ENCODE peak calls at places on chromosomes 2 and 18, in eight cellular contexts. C is kidney, K is psoas muscle, Z is osteocyte, T is HCT116, P is IMR-90, W is right lobe of liver, H is activated B cell treated with CpG ODN at 0.5 μM for 24 hours. Y is an unnamed sample.

GRCh38 chr2:220787251-220787650 is 784.9 kb downstream of the EPHA4 start:
- DNase-seq in C (no peak), K (no peak), Z (no peak), T (no peak), P (no peak), W (no peak), H (no peak), Y (no peak)

GRCh38 chr2:224882291-224883171 is 159.7 kb downstream of the DOCK10 start:
- DNase-seq in C (no peak), K (no peak), Z (no peak), T (no peak), P (peak; percentile 95), W (no peak), H (no peak), Y (peak; percentile 74)

GRCh38 chr2:10097352-10098148 is 17.3 kb upstream of the CYS1 start:
- DNase-seq in C (peak; percentile 85), K (peak; percentile 77), Z (peak; percentile 90), T (no peak), P (peak; percentile 43), W (peak; percentile 69), H (peak; percentile 25), Y (no peak)

GRCh38 chr2:66497706-66498596 is 63.0 kb downstream of the MEIS1 start:
- DNase-seq in C (no peak), K (no peak), Z (no peak), T (no peak), P (no peak), W (no peak), H (no peak), Y (no peak)

GRCh38 chr2:113117594-113118262 is 9.7 kb upstream of the IL1RN start:
- DNase-seq in C (peak; percentile 89), K (peak; percentile 56), Z (peak; percentile 70), T (no peak), P (peak; percentile 65), W (no peak), H (no peak), Y (peak; percentile 7)

GRCh38 chr2:240564571-240565266 is 3.6 kb upstream of the RNPEPL1 start:
- DNase-seq in C (no peak), K (no peak), Z (peak; percentile 70), T (no peak), P (peak; percentile 88), W (peak; percentile 35), H (no peak), Y (no peak)

GRCh38 chr2:169513926-169514325 is 4.4 kb downstream of the KLHL41 start:
- DNase-seq in C (no peak), K (peak; percentile 86), Z (no peak), T (no peak), P (no peak), W (no peak), H (no peak), Y (no peak)

GRCh38 chr2:216765810-216766259 is 70.5 kb upstream of the IGFBP5 start:
- DNase-seq in C (no peak), K (no peak), Z (no peak), T (no peak), P (no peak), W (no peak), H (no peak), Y (no peak)

GRCh38 chr2:101956465-101957030 is 35.2 kb upstream of the IL1R2 start:
- DNase-seq in C (no peak), K (no peak), Z (peak; percentile 53), T (no peak), P (no peak), W (no peak), H (no peak), Y (no peak)

GRCh38 chr2:10579441-10580169 is 110.2 kb downstream of the NOL10 start:
- DNase-seq in C (no peak), K (no peak), Z (no peak), T (no peak), P (no peak), W (no peak), H (no peak), Y (no peak)

GRCh38 chr18:44958040-44958439 is 277.4 kb downstream of the SETBP1 start:
- DNase-seq in C (no peak), K (no peak), Z (no peak), T (no peak), P (no peak), W (no peak), H (no peak), Y (no peak)

GRCh38 chr2:150983498-150983897 is 278.2 kb downstream of the RBM43 start:
- DNase-seq in C (no peak), K (no peak), Z (no peak), T (no peak), P (no peak), W (no peak), H (no peak), Y (no peak)

GRCh38 chr18:76958692-76959341 is 136.5 kb downstream of the ZNF236 start:
- DNase-seq in C (no peak), K (no peak), Z (no peak), T (no peak), P (no peak), W (no peak), H (no peak), Y (no peak)

GRCh38 chr2:60530660-60531276 is 22.7 kb downstream of the BCL11A start:
- DNase-seq in C (peak; percentile 88), K (no peak), Z (no peak), T (no peak), P (no peak), W (peak; percentile 91), H (no peak), Y (no peak)

GRCh38 chr2:172428841-172429173 is 1.4 kb downstream of the ITGA6 start:
- DNase-seq in C (no peak), K (no peak), Z (no peak), T (no peak), P (no peak), W (no peak), H (no peak), Y (no peak)

GRCh38 chr2:74915743-74916142 is 42.7 kb upstream of the POLE4 start:
- DNase-seq in C (no peak), K (no peak), Z (no peak), T (no peak), P (peak; percentile 70), W (no peak), H (no peak), Y (no peak)

GRCh38 chr2:11750422-11750821 is 4.0 kb downstream of the LPIN1 start:
- DNase-seq in C (no peak), K (no peak), Z (no peak), T (no peak), P (no peak), W (no peak), H (no peak), Y (no peak)

GRCh38 chr2:114929225-114929624 is 486.8 kb downstream of the DPP10 start:
- DNase-seq in C (no peak), K (no peak), Z (no peak), T (no peak), P (no peak), W (no peak), H (no peak), Y (no peak)

GRCh38 chr2:114937366-114937930 is 495.0 kb downstream of the DPP10 start:
- DNase-seq in C (no peak), K (no peak), Z (no peak), T (no peak), P (no peak), W (no peak), H (no peak), Y (no peak)

GRCh38 chr2:114935031-114935430 is 492.6 kb downstream of the DPP10 start:
- DNase-seq in C (no peak), K (no peak), Z (no peak), T (no peak), P (no peak), W (no peak), H (no peak), Y (no peak)

DNA sequence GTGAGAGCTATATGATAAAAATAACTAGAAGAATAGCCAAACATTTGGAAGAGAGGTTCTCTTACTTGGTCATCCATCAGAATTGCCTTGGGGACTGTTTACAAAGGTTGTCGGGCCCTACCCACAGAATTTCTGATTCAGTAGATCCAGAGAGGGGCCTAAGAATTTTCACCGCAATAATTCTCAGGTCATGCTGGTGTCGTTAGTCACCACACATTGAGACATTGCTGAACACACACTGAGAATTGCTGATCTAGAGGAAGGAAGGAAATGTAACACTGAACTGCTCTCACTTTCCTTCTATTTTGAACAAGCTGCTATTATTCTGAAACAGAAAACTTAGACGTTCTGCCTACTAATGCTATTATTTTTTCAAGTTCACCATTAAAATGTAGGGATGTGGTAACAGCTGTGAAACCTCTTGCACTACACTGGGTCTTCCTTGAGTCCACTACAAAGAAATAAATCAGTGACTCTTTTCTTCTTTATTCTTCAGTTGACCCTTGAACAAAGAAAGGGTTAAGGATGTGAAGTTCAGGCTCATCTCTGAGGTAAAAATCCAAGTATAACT is 491.3 kb downstream of the DPP10 start:
- DNase-seq in C (no peak), K (no peak), Z (no peak), T (no peak), P (no peak), W (no peak), H (no peak), Y (no peak)
- TF ChIP-seq CTCF in C (no peak), K (no peak), Z (no peak), T (no peak), P (no peak), W (no peak), H (no peak), Y (no peak)

GRCh38 chr2:108579631-108580030 is 45.4 kb downstream of the LIMS1 start:
- DNase-seq in C (peak; percentile 77), K (peak; percentile 61), Z (no peak), T (no peak), P (peak; percentile 48), W (no peak), H (no peak), Y (no peak)
- TF ChIP-seq CTCF in C (no peak), K (no peak), Z (no peak), T (no peak), P (no peak), W (no peak), H (no peak), Y (no peak)

DNA sequence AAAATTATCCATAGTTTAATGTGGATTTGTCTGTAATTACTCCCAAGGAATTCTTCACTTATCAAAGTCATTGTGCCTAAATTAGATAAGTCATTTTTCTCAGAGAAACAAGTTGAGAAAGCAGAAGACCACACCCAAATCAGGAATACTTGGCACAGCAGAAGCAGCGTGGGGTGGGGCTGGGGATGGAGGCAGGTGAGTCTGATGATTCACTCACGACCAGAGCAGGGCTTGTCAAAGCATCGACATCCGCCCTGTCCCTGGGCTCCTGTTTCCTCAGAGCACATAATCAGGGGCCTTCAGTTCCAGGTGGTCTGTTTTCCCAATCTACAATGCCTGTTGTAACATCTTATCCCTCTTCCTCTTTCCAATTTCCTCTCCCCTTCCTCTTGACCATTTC is 31.5 kb upstream of the COLEC12 start:
- DNase-seq in C (no peak), K (no peak), Z (no peak), T (no peak), P (no peak), W (no peak), H (no peak), Y (no peak)
- TF ChIP-seq CTCF in C (no peak), K (no peak), Z (no peak), T (no peak), P (no peak), W (no peak), H (no peak), Y (no peak)

DNA sequence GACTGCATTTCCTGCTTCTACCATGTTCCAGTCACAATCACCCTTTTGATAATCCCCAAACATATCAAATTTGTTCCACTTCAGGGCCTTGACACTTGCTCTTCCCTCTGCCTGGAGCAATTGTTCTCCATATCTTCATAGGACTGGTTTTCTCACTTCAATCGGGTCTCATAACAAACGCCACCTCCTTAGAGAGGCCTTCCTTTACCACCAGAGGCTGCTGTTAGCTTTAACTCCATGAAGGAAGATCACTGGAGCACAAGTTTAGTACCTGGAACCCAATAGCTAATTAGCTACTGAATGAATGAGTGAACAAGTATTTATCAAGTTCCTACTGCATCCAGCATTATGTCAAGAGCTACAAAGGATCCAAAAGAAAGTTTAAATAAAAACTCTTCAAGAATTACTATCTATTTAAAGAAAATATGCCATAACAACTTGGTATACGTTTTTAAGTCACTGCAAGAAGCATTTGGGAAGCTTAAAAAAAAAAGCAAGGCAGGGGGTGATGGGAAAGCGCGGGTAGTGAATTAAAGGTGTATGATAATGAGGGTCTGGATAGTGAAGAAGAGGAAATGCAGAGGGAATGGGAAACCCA is 58.8 kb downstream of the BAZ2B start:
- DNase-seq in C (no peak), K (no peak), Z (no peak), T (peak; percentile 16), P (peak; percentile 8), W (no peak), H (no peak), Y (no peak)
- TF ChIP-seq CTCF in C (peak; percentile 59), K (peak; percentile 25), Z (no peak), T (peak; percentile 64), P (peak; percentile 24), W (peak; percentile 42), H (no peak), Y (peak; percentile 42)